ENCODE peak calls at places on chromosomes 7 and 10, in five cellular contexts. One of them, this sample, is unnamed.

GRCh38 chr10:93568105-93568390 is 1.6 kb downstream of the FFAR4 start:
- DNase-seq in NCI-H446 treated with DMSO at 0.1 percent for 48 hours: no peak
- DNase-seq in HFF-Myc: no peak
- DNase-seq in activated CD4-positive, alpha-beta T cell treated with anti-CD3 and anti-CD28 coated beads, Interleukin-2, amount 50 U/mL, for 1 hour: no peak
- DNase-seq in EH: no peak
- DNase-seq in this sample: no peak

GRCh38 chr7:130147710-130148325 is 57.4 kb downstream of the TMEM209 start:
- DNase-seq in activated CD4-positive, alpha-beta T cell treated with anti-CD3 and anti-CD28 coated beads, Interleukin-2, amount 50 U/mL, for 1 hour: no peak
- DNase-seq in NCI-H446 treated with DMSO at 0.1 percent for 48 hours: no peak
- DNase-seq in EH: no peak
- DNase-seq in HFF-Myc: no peak
- DNase-seq in this sample: no peak

GRCh38 chr7:50418526-50418925 is 31.6 kb downstream of the FIGNL1 start:
- DNase-seq in EH: no peak
- DNase-seq in HFF-Myc: no peak
- DNase-seq in activated CD4-positive, alpha-beta T cell treated with anti-CD3 and anti-CD28 coated beads, Interleukin-2, amount 50 U/mL, for 1 hour: no peak
- DNase-seq in NCI-H446 treated with DMSO at 0.1 percent for 48 hours: no peak
- DNase-seq in this sample: no peak

GRCh38 chr7:6232534-6232933 is 39.9 kb downstream of the CYTH3 start:
- DNase-seq in activated CD4-positive, alpha-beta T cell treated with anti-CD3 and anti-CD28 coated beads, Interleukin-2, amount 50 U/mL, for 1 hour: no peak
- DNase-seq in NCI-H446 treated with DMSO at 0.1 percent for 48 hours: no peak
- DNase-seq in HFF-Myc: no peak
- DNase-seq in EH: no peak
- DNase-seq in this sample: no peak

GRCh38 chr7:123795917-123796316 is 47.1 kb upstream of the WASL start:
- DNase-seq in activated CD4-positive, alpha-beta T cell treated with anti-CD3 and anti-CD28 coated beads, Interleukin-2, amount 50 U/mL, for 1 hour: no peak
- DNase-seq in NCI-H446 treated with DMSO at 0.1 percent for 48 hours: no peak
- DNase-seq in EH: no peak
- DNase-seq in HFF-Myc: no peak
- DNase-seq in this sample: no peak

GRCh38 chr10:27663611-27664010 is 82.0 kb downstream of the MKX start:
- DNase-seq in HFF-Myc: no peak
- DNase-seq in EH: peak
- DNase-seq in NCI-H446 treated with DMSO at 0.1 percent for 48 hours: no peak
- DNase-seq in activated CD4-positive, alpha-beta T cell treated with anti-CD3 and anti-CD28 coated beads, Interleukin-2, amount 50 U/mL, for 1 hour: no peak
- DNase-seq in this sample: no peak

GRCh38 chr10:78578929-78579328 is 489.8 kb upstream of the ZMIZ1 start:
- DNase-seq in HFF-Myc: no peak
- DNase-seq in activated CD4-positive, alpha-beta T cell treated with anti-CD3 and anti-CD28 coated beads, Interleukin-2, amount 50 U/mL, for 1 hour: no peak
- DNase-seq in EH: peak
- DNase-seq in NCI-H446 treated with DMSO at 0.1 percent for 48 hours: no peak
- DNase-seq in this sample: peak

GRCh38 chr7:43550427-43550826 is 32.5 kb upstream of the STK17A start:
- DNase-seq in HFF-Myc: no peak
- DNase-seq in EH: no peak
- DNase-seq in NCI-H446 treated with DMSO at 0.1 percent for 48 hours: no peak
- DNase-seq in activated CD4-positive, alpha-beta T cell treated with anti-CD3 and anti-CD28 coated beads, Interleukin-2, amount 50 U/mL, for 1 hour: no peak
- DNase-seq in this sample: no peak

GRCh38 chr10:95906675-95907453 is 911 bp upstream of the CC2D2B start:
- DNase-seq in EH: peak
- DNase-seq in NCI-H446 treated with DMSO at 0.1 percent for 48 hours: no peak
- DNase-seq in activated CD4-positive, alpha-beta T cell treated with anti-CD3 and anti-CD28 coated beads, Interleukin-2, amount 50 U/mL, for 1 hour: peak
- DNase-seq in HFF-Myc: peak
- DNase-seq in this sample: peak

GRCh38 chr7:54541941-54542618 is at the start of gene VSTM2A:
- DNase-seq in HFF-Myc: no peak
- DNase-seq in NCI-H446 treated with DMSO at 0.1 percent for 48 hours: no peak
- DNase-seq in EH: no peak
- DNase-seq in activated CD4-positive, alpha-beta T cell treated with anti-CD3 and anti-CD28 coated beads, Interleukin-2, amount 50 U/mL, for 1 hour: no peak
- DNase-seq in this sample: no peak

GRCh38 chr10:96789571-96790108 is 42.5 kb upstream of the LCOR start:
- DNase-seq in HFF-Myc: no peak
- DNase-seq in NCI-H446 treated with DMSO at 0.1 percent for 48 hours: no peak
- DNase-seq in EH: no peak
- DNase-seq in activated CD4-positive, alpha-beta T cell treated with anti-CD3 and anti-CD28 coated beads, Interleukin-2, amount 50 U/mL, for 1 hour: no peak
- DNase-seq in this sample: no peak

GRCh38 chr10:24467605-24468004 is 256.1 kb downstream of the ARHGAP21 start:
- DNase-seq in activated CD4-positive, alpha-beta T cell treated with anti-CD3 and anti-CD28 coated beads, Interleukin-2, amount 50 U/mL, for 1 hour: no peak
- DNase-seq in EH: no peak
- DNase-seq in NCI-H446 treated with DMSO at 0.1 percent for 48 hours: no peak
- DNase-seq in HFF-Myc: no peak
- DNase-seq in this sample: no peak

GRCh38 chr10:15715619-15716227 is 4.0 kb downstream of the ITGA8 start:
- DNase-seq in NCI-H446 treated with DMSO at 0.1 percent for 48 hours: no peak
- DNase-seq in EH: peak
- DNase-seq in HFF-Myc: no peak
- DNase-seq in activated CD4-positive, alpha-beta T cell treated with anti-CD3 and anti-CD28 coated beads, Interleukin-2, amount 50 U/mL, for 1 hour: no peak
- DNase-seq in this sample: no peak

GRCh38 chr10:96384471-96384870 is 25.7 kb upstream of the OPALIN start:
- DNase-seq in activated CD4-positive, alpha-beta T cell treated with anti-CD3 and anti-CD28 coated beads, Interleukin-2, amount 50 U/mL, for 1 hour: no peak
- DNase-seq in NCI-H446 treated with DMSO at 0.1 percent for 48 hours: no peak
- DNase-seq in EH: no peak
- DNase-seq in HFF-Myc: no peak
- DNase-seq in this sample: no peak

GRCh38 chr7:2079332-2080068 is 153.2 kb downstream of the MAD1L1 start:
- DNase-seq in EH: no peak
- DNase-seq in HFF-Myc: no peak
- DNase-seq in NCI-H446 treated with DMSO at 0.1 percent for 48 hours: no peak
- DNase-seq in activated CD4-positive, alpha-beta T cell treated with anti-CD3 and anti-CD28 coated beads, Interleukin-2, amount 50 U/mL, for 1 hour: no peak
- DNase-seq in this sample: no peak

This sample was measured in IMR-90.